ENCODE peak calls at places on chromosome 20, in five cellular contexts. I is CD4-positive, CD25-positive, alpha-beta regulatory T cell; J is kidney epithelial cell; U is T-helper 17 cell; M is left ventricle myocardium inferior. W is an unnamed sample.

GRCh38 chr20:34536798-34537394 is 20.7 kb downstream of the DYNLRB1 start:
- DNase-seq in I (no peak), J (no peak), U (peak; percentile 33), M (peak; percentile 72), W (no peak)

GRCh38 chr20:41004561-41005360 is 23.9 kb upstream of the TOP1 start:
- DNase-seq in I (no peak), J (no peak), U (no peak), M (no peak), W (no peak)

GRCh38 chr20:3222635-3223600 is 13.6 kb downstream of the ITPA start:
- DNase-seq in I (peak; percentile 51), J (peak; percentile 51), U (no peak), M (peak; percentile 70), W (no peak)

GRCh38 chr20:56995157-56995556 is 271.3 kb downstream of the BMP7 start:
- DNase-seq in I (no peak), J (no peak), U (no peak), M (no peak), W (no peak)

GRCh38 chr20:22106308-22106938 is 401.0 kb downstream of the PAX1 start:
- DNase-seq in I (no peak), J (no peak), U (no peak), M (no peak), W (peak; percentile 53)

GRCh38 chr20:57089701-57090144 is 176.7 kb downstream of the BMP7 start:
- DNase-seq in I (peak; percentile 31), J (no peak), U (peak; percentile 21), M (peak; percentile 59), W (peak; percentile 39)

GRCh38 chr20:50624351-50625016 is 66.9 kb downstream of the RIPOR3 start:
- DNase-seq in I (no peak), J (peak; percentile 55), U (no peak), M (no peak), W (no peak)

GRCh38 chr20:2236266-2236665 is 59.5 kb upstream of the TGM3 start:
- DNase-seq in I (no peak), J (no peak), U (no peak), M (no peak), W (no peak)

GRCh38 chr20:4708036-4708435 is 13.7 kb upstream of the PRND start:
- DNase-seq in I (no peak), J (no peak), U (no peak), M (no peak), W (no peak)

GRCh38 chr20:22048241-22048640 is 342.8 kb downstream of the PAX1 start:
- DNase-seq in I (no peak), J (no peak), U (no peak), M (no peak), W (peak; percentile 56)

GRCh38 chr20:44208770-44209169 is 1.8 kb downstream of the OSER1 start:
- DNase-seq in I (no peak), J (no peak), U (no peak), M (no peak), W (no peak)

GRCh38 chr20:38880952-38881735 is 45.1 kb upstream of the FAM83D start:
- DNase-seq in I (no peak), J (no peak), U (no peak), M (no peak), W (no peak)

GRCh38 chr20:39986231-39986904 is 702.7 kb downstream of the MAFB start:
- DNase-seq in I (no peak), J (peak; percentile 2), U (no peak), M (peak; percentile 64), W (no peak)

GRCh38 chr20:51434556-51435256 is 107.8 kb downstream of the NFATC2 start:
- DNase-seq in I (no peak), J (no peak), U (no peak), M (no peak), W (no peak)

GRCh38 chr20:51815383-51816076 is 13.2 kb upstream of the SALL4 start:
- DNase-seq in I (no peak), J (no peak), U (no peak), M (no peak), W (no peak)

GRCh38 chr20:56362833-56363413 is 4.1 kb downstream of the FAM210B start:
- DNase-seq in I (no peak), J (no peak), U (no peak), M (no peak), W (no peak)

GRCh38 chr20:49510562-49511117 is 28.2 kb upstream of the KCNB1 start:
- DNase-seq in I (no peak), J (no peak), U (no peak), M (peak; percentile 73), W (no peak)

GRCh38 chr20:37823276-37823980 is 79.5 kb upstream of the VSTM2L start:
- DNase-seq in I (no peak), J (no peak), U (no peak), M (no peak), W (no peak)

GRCh38 chr20:13644010-13644409 is 5.3 kb upstream of the TASP1 start:
- DNase-seq in I (no peak), J (no peak), U (no peak), M (no peak), W (no peak)

GRCh38 chr20:51417245-51417560 is 125.3 kb downstream of the NFATC2 start:
- DNase-seq in I (no peak), J (no peak), U (no peak), M (no peak), W (no peak)

GRCh38 chr20:54221996-54222890 is 14.4 kb downstream of the PFDN4 start:
- DNase-seq in I (no peak), J (no peak), U (no peak), M (no peak), W (no peak)

GRCh38 chr20:48638546-48638945 is 189.3 kb downstream of the PREX1 start:
- DNase-seq in I (no peak), J (no peak), U (no peak), M (no peak), W (no peak)